ENCODE peak calls at places on chromosomes 3 and 15, in nine cellular contexts. N, H, Z, W, E, T, M, F and Q are unnamed samples.

GRCh38 chr3:138898301-138898700 is 48.6 kb downstream of the FOXL2 start:
- DNase-seq in N (no peak), H (no peak), Z (no peak), W (no peak), E (peak), T (no peak), M (no peak), F (no peak), Q (no peak)

GRCh38 chr3:128698211-128699011 is 27.6 kb upstream of the RAB7A start:
- DNase-seq in N (no peak), H (no peak), Z (peak), W (no peak), E (peak), T (peak), M (peak), F (peak), Q (peak)

GRCh38 chr3:124174463-124174862 is 182.5 kb upstream of the ROPN1 start:
- DNase-seq in N (no peak), H (no peak), Z (no peak), W (no peak), E (no peak), T (no peak), M (peak), F (peak), Q (peak)

GRCh38 chr3:8853081-8853480 is 83.7 kb upstream of the OXTR start:
- DNase-seq in N (no peak), H (no peak), Z (no peak), W (no peak), E (no peak), T (no peak), M (no peak), F (no peak), Q (no peak)

GRCh38 chr3:134065836-134066538 is 36.3 kb upstream of the SLCO2A1 start:
- DNase-seq in N (no peak), H (no peak), Z (no peak), W (no peak), E (peak), T (no peak), M (no peak), F (no peak), Q (no peak)

GRCh38 chr3:36677331-36678007 is 86.9 kb downstream of the DCLK3 start:
- DNase-seq in N (no peak), H (peak), Z (peak), W (no peak), E (peak), T (peak), M (no peak), F (no peak), Q (peak)

GRCh38 chr3:27387625-27388024 is 18.4 kb upstream of the NEK10 start:
- DNase-seq in N (no peak), H (no peak), Z (peak), W (no peak), E (no peak), T (peak), M (no peak), F (no peak), Q (no peak)

GRCh38 chr3:141994856-141995255 is 118.4 kb downstream of the ATP1B3 start:
- DNase-seq in N (no peak), H (no peak), Z (no peak), W (no peak), E (no peak), T (no peak), M (no peak), F (no peak), Q (no peak)

GRCh38 chr3:176739169-176739568 is 458.1 kb downstream of the TBL1XR1 start:
- DNase-seq in N (no peak), H (no peak), Z (no peak), W (no peak), E (no peak), T (no peak), M (peak), F (no peak), Q (peak)

GRCh38 chr3:197730200-197730599 is 6.5 kb downstream of the RUBCN start:
- DNase-seq in N (peak), H (no peak), Z (peak), W (no peak), E (peak), T (no peak), M (no peak), F (no peak), Q (peak)

GRCh38 chr15:71291247-71291646 is 176.0 kb downstream of the THSD4 start:
- DNase-seq in N (no peak), H (no peak), Z (no peak), W (no peak), E (no peak), T (no peak), M (no peak), F (no peak), Q (no peak)

GRCh38 chr3:51709004-51709420 is 2.1 kb downstream of the GRM2 start:
- DNase-seq in N (no peak), H (no peak), Z (no peak), W (no peak), E (no peak), T (no peak), M (no peak), F (peak), Q (no peak)

GRCh38 chr3:141278196-141279073 is 46.8 kb downstream of the PXYLP1 start:
- DNase-seq in N (no peak), H (no peak), Z (no peak), W (no peak), E (peak), T (no peak), M (no peak), F (no peak), Q (no peak)

GRCh38 chr3:189272500-189273119 is 100.8 kb downstream of the TPRG1 start:
- DNase-seq in N (no peak), H (no peak), Z (peak), W (peak), E (peak), T (peak), M (peak), F (no peak), Q (peak)

GRCh38 chr3:14379842-14380241 is 22.6 kb upstream of the SLC6A6 start:
- DNase-seq in N (no peak), H (no peak), Z (no peak), W (peak), E (no peak), T (no peak), M (no peak), F (no peak), Q (no peak)

GRCh38 chr3:50299929-50300680 is 900 bp upstream of the HYAL3 start:
- DNase-seq in N (no peak), H (no peak), Z (no peak), W (peak), E (peak), T (no peak), M (no peak), F (no peak), Q (no peak)

GRCh38 chr3:46719044-46719565 is 1.4 kb upstream of the PRSS50 start:
- DNase-seq in N (no peak), H (no peak), Z (no peak), W (no peak), E (no peak), T (no peak), M (no peak), F (no peak), Q (no peak)

GRCh38 chr3:175270199-175270837 is 411.2 kb downstream of the NAALADL2 start:
- DNase-seq in N (no peak), H (no peak), Z (peak), W (no peak), E (peak), T (no peak), M (peak), F (peak), Q (peak)

GRCh38 chr15:75904241-75904631 is 558 bp downstream of the FBXO22 start:
- DNase-seq in N (peak), H (no peak), Z (peak), W (peak), E (peak), T (peak), M (peak), F (peak), Q (peak)

GRCh38 chr15:52214553-52214952 is 23.4 kb upstream of the GNB5 start:
- DNase-seq in N (no peak), H (no peak), Z (no peak), W (no peak), E (no peak), T (no peak), M (no peak), F (no peak), Q (no peak)

GRCh38 chr15:39699531-39700110 is 83.0 kb downstream of the FSIP1 start:
- DNase-seq in N (no peak), H (no peak), Z (no peak), W (no peak), E (peak), T (no peak), M (no peak), F (no peak), Q (no peak)

GRCh38 chr15:69798481-69799315 is 299.0 kb downstream of the TLE3 start:
- DNase-seq in N (no peak), H (no peak), Z (no peak), W (no peak), E (peak), T (no peak), M (no peak), F (no peak), Q (peak)

GRCh38 chr3:20668411-20668810 is 482.4 kb upstream of the SGO1 start:
- DNase-seq in N (no peak), H (no peak), Z (peak), W (peak), E (no peak), T (peak), M (no peak), F (peak), Q (peak)

GRCh38 chr3:70980646-70981031 is 602.9 kb downstream of the FOXP1 start:
- DNase-seq in N (peak), H (no peak), Z (no peak), W (no peak), E (no peak), T (no peak), M (no peak), F (no peak), Q (no peak)

GRCh38 chr3:37912052-37912733 is 50.5 kb downstream of the CTDSPL start:
- DNase-seq in N (no peak), H (no peak), Z (peak), W (peak), E (no peak), T (no peak), M (no peak), F (no peak), Q (no peak)

GRCh38 chr3:113625724-113626348 is 70.6 kb downstream of the USF3 start:
- DNase-seq in N (no peak), H (no peak), Z (no peak), W (no peak), E (no peak), T (no peak), M (no peak), F (no peak), Q (no peak)

GRCh38 chr15:40902605-40903561 is 8.6 kb downstream of the VPS18 start:
- DNase-seq in N (no peak), H (no peak), Z (no peak), W (peak), E (no peak), T (peak), M (no peak), F (no peak), Q (no peak)

GRCh38 chr3:78794431-78794830 is 973.4 kb downstream of the ROBO1 start:
- DNase-seq in N (no peak), H (no peak), Z (no peak), W (no peak), E (no peak), T (no peak), M (no peak), F (no peak), Q (no peak)

GRCh38 chr3:101665357-101665756 is 11.6 kb downstream of the ZBTB11 start:
- DNase-seq in N (no peak), H (no peak), Z (no peak), W (no peak), E (no peak), T (no peak), M (no peak), F (no peak), Q (no peak)

GRCh38 chr15:92903588-92903955 is 3.4 kb downstream of the CHD2 start:
- DNase-seq in N (peak), H (no peak), Z (no peak), W (no peak), E (no peak), T (no peak), M (no peak), F (no peak), Q (no peak)

GRCh38 chr3:89954135-89954534 is 846.7 kb downstream of the EPHA3 start:
- DNase-seq in N (no peak), H (no peak), Z (no peak), W (no peak), E (no peak), T (no peak), M (no peak), F (no peak), Q (peak)

GRCh38 chr3:123158330-123158729 is 43.4 kb upstream of the SEC22A start:
- DNase-seq in N (no peak), H (no peak), Z (no peak), W (no peak), E (peak), T (no peak), M (no peak), F (peak), Q (peak)

GRCh38 chr15:50884583-50884982 is 23.9 kb upstream of the AP4E1 start:
- DNase-seq in N (no peak), H (no peak), Z (no peak), W (no peak), E (peak), T (no peak), M (no peak), F (no peak), Q (peak)

GRCh38 chr3:14915636-14916222 is 31.7 kb upstream of the NR2C2 start:
- DNase-seq in N (no peak), H (no peak), Z (no peak), W (peak), E (peak), T (no peak), M (no peak), F (no peak), Q (no peak)

GRCh38 chr3:4887177-4887576 is 92.1 kb upstream of the BHLHE40 start:
- DNase-seq in N (no peak), H (no peak), Z (no peak), W (no peak), E (no peak), T (no peak), M (no peak), F (no peak), Q (peak)

GRCh38 chr15:89143503-89144162 is 55.4 kb downstream of the ABHD2 start:
- DNase-seq in N (no peak), H (no peak), Z (no peak), W (no peak), E (peak), T (no peak), M (no peak), F (peak), Q (peak)

GRCh38 chr3:189132125-189132744 is 39.5 kb upstream of the TPRG1 start:
- DNase-seq in N (peak), H (peak), Z (no peak), W (no peak), E (peak), T (no peak), M (peak), F (no peak), Q (peak)

GRCh38 chr15:54502416-54503075 is 524.3 kb downstream of the UNC13C start:
- DNase-seq in N (no peak), H (no peak), Z (no peak), W (no peak), E (no peak), T (no peak), M (no peak), F (no peak), Q (no peak)

GRCh38 chr3:173823911-173824460 is 426.4 kb downstream of the NLGN1 start:
- DNase-seq in N (no peak), H (no peak), Z (no peak), W (no peak), E (peak), T (no peak), M (no peak), F (no peak), Q (no peak)

GRCh38 chr3:130259170-130259874 is 86.2 kb upstream of the COL6A5 start:
- DNase-seq in N (no peak), H (no peak), Z (no peak), W (no peak), E (peak), T (no peak), M (no peak), F (no peak), Q (no peak)
- TF ChIP-seq EZH2phosphoT487 in N (no peak), H (no peak), Z (no peak), W (no peak), E (no peak), T (no peak), M (no peak), F (no peak), Q (no peak)

GRCh38 chr3:105866656-105867653 is 1.9 kb downstream of the CBLB start:
- DNase-seq in N (peak), H (no peak), Z (peak), W (peak), E (peak), T (peak), M (no peak), F (no peak), Q (peak)

GRCh38 chr3:105863608-105864007 is 5.2 kb downstream of the CBLB start:
- DNase-seq in N (no peak), H (no peak), Z (no peak), W (no peak), E (no peak), T (no peak), M (no peak), F (no peak), Q (no peak)

GRCh38 chr3:105867690-105868449 is 942 bp downstream of the CBLB start:
- DNase-seq in N (no peak), H (no peak), Z (peak), W (no peak), E (peak), T (no peak), M (no peak), F (no peak), Q (peak)

GRCh38 chr3:105865016-105865623 is 3.7 kb downstream of the CBLB start:
- DNase-seq in N (no peak), H (no peak), Z (no peak), W (no peak), E (no peak), T (no peak), M (no peak), F (no peak), Q (peak)

DNA sequence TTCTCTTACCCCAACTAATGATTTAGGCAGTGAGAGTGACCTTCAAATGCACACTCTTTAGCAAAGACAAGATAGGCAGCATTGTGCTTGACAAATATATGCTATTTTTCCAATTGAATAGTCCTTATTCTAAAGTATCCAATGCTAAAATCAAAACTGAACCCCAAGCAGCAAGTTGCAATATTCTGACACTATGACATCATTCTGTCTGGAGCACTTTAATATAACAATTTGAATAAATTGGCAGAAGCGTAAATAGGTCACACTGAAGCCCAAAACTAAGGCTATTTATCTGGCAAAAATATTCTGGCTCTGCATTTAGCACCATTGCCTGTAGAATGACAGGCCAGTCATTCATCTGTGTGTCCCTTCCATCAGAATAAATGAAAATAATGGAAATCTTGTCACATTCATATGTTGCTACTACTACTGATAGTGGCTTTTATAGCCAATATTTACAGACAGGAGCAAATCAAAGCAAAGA is 2.9 kb downstream of the CBLB start:
- DNase-seq in N (no peak), H (no peak), Z (no peak), W (no peak), E (peak), T (no peak), M (no peak), F (no peak), Q (no peak)
- H3K4me3 ChIP-seq in N (no peak), H (no peak), Z (no peak), W (peak), E (peak), T (peak), M (peak), F (no peak), Q (peak)

GRCh38 chr15:33994005-33994615 is 25.8 kb downstream of the CHRM5 start:
- DNase-seq in N (no peak), H (peak), Z (peak), W (peak), E (peak), T (peak), M (peak), F (no peak), Q (peak)
- TF ChIP-seq EZH2phosphoT487 in N (no peak), H (no peak), Z (no peak), W (no peak), E (no peak), T (no peak), M (no peak), F (no peak), Q (no peak)

GRCh38 chr15:84816694-84817460 is at the start of gene ALPK3:
- DNase-seq in N (no peak), H (no peak), Z (peak), W (no peak), E (no peak), T (peak), M (peak), F (peak), Q (no peak)
- H3K4me3 ChIP-seq in N (no peak), H (no peak), Z (peak), W (no peak), E (no peak), T (peak), M (peak), F (no peak), Q (no peak)

GRCh38 chr3:195154111-195154791 is 116.7 kb downstream of the XXYLT1 start:
- DNase-seq in N (no peak), H (no peak), Z (no peak), W (no peak), E (peak), T (no peak), M (no peak), F (no peak), Q (no peak)

GRCh38 chr3:195153653-195154052 is 117.3 kb downstream of the XXYLT1 start:
- DNase-seq in N (no peak), H (no peak), Z (no peak), W (no peak), E (no peak), T (no peak), M (no peak), F (no peak), Q (no peak)

GRCh38 chr3:195156286-195156890 is 114.6 kb downstream of the XXYLT1 start:
- DNase-seq in N (no peak), H (no peak), Z (no peak), W (no peak), E (no peak), T (no peak), M (no peak), F (no peak), Q (no peak)

GRCh38 chr3:195155842-195156241 is 115.1 kb downstream of the XXYLT1 start:
- DNase-seq in N (no peak), H (no peak), Z (no peak), W (no peak), E (peak), T (no peak), M (no peak), F (no peak), Q (no peak)

GRCh38 chr3:195154793-195155535 is 116.0 kb downstream of the XXYLT1 start:
- DNase-seq in N (no peak), H (no peak), Z (peak), W (peak), E (peak), T (no peak), M (peak), F (peak), Q (peak)
- TF ChIP-seq EZH2phosphoT487 in N (no peak), H (no peak), Z (no peak), W (no peak), E (no peak), T (no peak), M (no peak), F (no peak), Q (no peak)

GRCh38 chr3:160485931-160486330 is 36.3 kb upstream of the TRIM59 start:
- DNase-seq in N (no peak), H (no peak), Z (no peak), W (no peak), E (no peak), T (no peak), M (no peak), F (no peak), Q (no peak)
- H3K4me3 ChIP-seq in N (peak), H (no peak), Z (no peak), W (no peak), E (peak), T (no peak), M (no peak), F (no peak), Q (no peak)

GRCh38 chr3:127074900-127075360 is 92.0 kb downstream of the PLXNA1 start:
- DNase-seq in N (peak), H (no peak), Z (peak), W (peak), E (peak), T (peak), M (no peak), F (peak), Q (peak)
- TF ChIP-seq EZH2phosphoT487 in N (no peak), H (no peak), Z (no peak), W (no peak), E (no peak), T (no peak), M (no peak), F (no peak), Q (no peak)

GRCh38 chr15:79378394-79379158 is 53.6 kb upstream of the MINAR1 start:
- DNase-seq in N (no peak), H (no peak), Z (no peak), W (no peak), E (no peak), T (no peak), M (no peak), F (no peak), Q (no peak)
- H3K4me3 ChIP-seq in N (no peak), H (no peak), Z (no peak), W (no peak), E (no peak), T (no peak), M (no peak), F (no peak), Q (no peak)